ENCODE peak calls at places on chromosomes 2 and 18, in nine cellular contexts. F is testis, Q is tibial artery, L is AG09309, X is GM20000, A is nephron progenitor cell, O is cardiac muscle cell, J is astrocyte of the cerebellum, K is brain microvascular endothelial cell. G is an unnamed sample.

GRCh38 chr2:218367415-218368149 is 10.9 kb downstream of the CATIP start:
- DNase-seq in F (peak), Q (peak), L (no peak), X (peak), A (peak), O (peak), J (no peak), K (peak), G (peak)

GRCh38 chr2:66846887-66847286 is 412.0 kb downstream of the MEIS1 start:
- DNase-seq in F (no peak), Q (no peak), L (no peak), X (no peak), A (no peak), O (no peak), J (no peak), K (no peak), G (no peak)

GRCh38 chr2:86747708-86748627 is 27.9 kb downstream of the RMND5A start:
- DNase-seq in F (no peak), Q (no peak), L (peak), X (peak), A (no peak), O (peak), J (peak), K (peak), G (no peak)

GRCh38 chr2:109612991-109613921 is 510 bp downstream of the SEPTIN10 start:
- DNase-seq in F (peak), Q (peak), L (no peak), X (no peak), A (no peak), O (peak), J (peak), K (peak), G (no peak)

GRCh38 chr2:16281451-16282330 is 341.3 kb downstream of the MYCN start:
- DNase-seq in F (peak), Q (no peak), L (no peak), X (peak), A (peak), O (peak), J (no peak), K (no peak), G (peak)

GRCh38 chr18:46182633-46183401 is 78.6 kb downstream of the HAUS1 start:
- DNase-seq in F (no peak), Q (no peak), L (no peak), X (no peak), A (no peak), O (peak), J (no peak), K (no peak), G (no peak)

GRCh38 chr2:73830871-73831401 is 2.2 kb downstream of the STAMBP start:
- DNase-seq in F (no peak), Q (no peak), L (peak), X (no peak), A (no peak), O (peak), J (peak), K (peak), G (no peak)

GRCh38 chr2:170261566-170261965 is 83.6 kb downstream of the MYO3B start:
- DNase-seq in F (no peak), Q (no peak), L (no peak), X (no peak), A (no peak), O (no peak), J (no peak), K (no peak), G (no peak)

GRCh38 chr2:121293450-121294325 is 8.7 kb upstream of the TFCP2L1 start:
- DNase-seq in F (peak), Q (no peak), L (no peak), X (no peak), A (no peak), O (no peak), J (no peak), K (no peak), G (no peak)

GRCh38 chr2:132550285-132550684 is 119.7 kb downstream of the LYPD1 start:
- DNase-seq in F (no peak), Q (no peak), L (no peak), X (no peak), A (no peak), O (no peak), J (no peak), K (no peak), G (no peak)

GRCh38 chr2:236642125-236642524 is 72.5 kb downstream of the ACKR3 start:
- DNase-seq in F (no peak), Q (peak), L (no peak), X (no peak), A (no peak), O (no peak), J (no peak), K (no peak), G (no peak)

GRCh38 chr18:9333441-9334350 is 877 bp upstream of the TWSG1 start:
- DNase-seq in F (peak), Q (peak), L (no peak), X (no peak), A (peak), O (no peak), J (peak), K (no peak), G (peak)

GRCh38 chr2:125721072-125721721 is 934.8 kb upstream of the GYPC start:
- DNase-seq in F (no peak), Q (no peak), L (no peak), X (no peak), A (no peak), O (no peak), J (no peak), K (no peak), G (no peak)

GRCh38 chr2:177772529-177772928 is 300.0 kb downstream of the PDE11A start:
- DNase-seq in F (no peak), Q (no peak), L (no peak), X (peak), A (no peak), O (peak), J (no peak), K (peak), G (no peak)

GRCh38 chr2:158094487-158095092 is 7.1 kb upstream of the UPP2 start:
- DNase-seq in F (no peak), Q (no peak), L (no peak), X (no peak), A (no peak), O (no peak), J (no peak), K (no peak), G (no peak)

GRCh38 chr18:54444309-54444914 is 86.7 kb downstream of the C18orf54 start:
- DNase-seq in F (peak), Q (no peak), L (peak), X (peak), A (peak), O (peak), J (peak), K (peak), G (peak)

GRCh38 chr2:126753501-126754212 is 97.7 kb downstream of the GYPC start:
- DNase-seq in F (no peak), Q (no peak), L (no peak), X (no peak), A (no peak), O (no peak), J (no peak), K (no peak), G (no peak)

GRCh38 chr2:211401328-211401727 is 844.9 kb downstream of the CPS1 start:
- DNase-seq in F (no peak), Q (no peak), L (no peak), X (no peak), A (no peak), O (no peak), J (no peak), K (peak), G (no peak)

GRCh38 chr2:23545811-23546210 is 160.8 kb downstream of the KLHL29 start:
- DNase-seq in F (no peak), Q (no peak), L (no peak), X (no peak), A (no peak), O (no peak), J (no peak), K (no peak), G (no peak)

GRCh38 chr2:127197475-127198385 is 22.4 kb downstream of the CYP27C1 start:
- DNase-seq in F (peak), Q (no peak), L (no peak), X (no peak), A (peak), O (peak), J (no peak), K (peak), G (peak)

GRCh38 chr2:140011287-140011686 is 1231.1 kb upstream of the NXPH2 start:
- DNase-seq in F (no peak), Q (no peak), L (no peak), X (no peak), A (no peak), O (no peak), J (no peak), K (no peak), G (no peak)

GRCh38 chr2:210756821-210757220 is 200.4 kb downstream of the CPS1 start:
- DNase-seq in F (no peak), Q (no peak), L (no peak), X (no peak), A (no peak), O (no peak), J (no peak), K (no peak), G (no peak)

GRCh38 chr2:207142461-207142860 is 23.3 kb downstream of the KLF7 start:
- DNase-seq in F (no peak), Q (no peak), L (no peak), X (peak), A (no peak), O (no peak), J (no peak), K (no peak), G (no peak)

GRCh38 chr2:44168684-44169154 is at the start of gene PPM1B:
- DNase-seq in F (peak), Q (no peak), L (no peak), X (no peak), A (peak), O (no peak), J (no peak), K (no peak), G (peak)

GRCh38 chr2:96949701-96950350 is 36.6 kb downstream of the FAM178B start:
- DNase-seq in F (no peak), Q (no peak), L (no peak), X (no peak), A (no peak), O (no peak), J (no peak), K (no peak), G (no peak)

GRCh38 chr2:101823849-101824248 is 126.3 kb downstream of the MAP4K4 start:
- DNase-seq in F (no peak), Q (no peak), L (no peak), X (no peak), A (no peak), O (no peak), J (no peak), K (no peak), G (no peak)

GRCh38 chr2:44957656-44958327 is 16.3 kb downstream of the SIX3 start:
- DNase-seq in F (no peak), Q (no peak), L (no peak), X (no peak), A (no peak), O (no peak), J (no peak), K (no peak), G (no peak)

DNA sequence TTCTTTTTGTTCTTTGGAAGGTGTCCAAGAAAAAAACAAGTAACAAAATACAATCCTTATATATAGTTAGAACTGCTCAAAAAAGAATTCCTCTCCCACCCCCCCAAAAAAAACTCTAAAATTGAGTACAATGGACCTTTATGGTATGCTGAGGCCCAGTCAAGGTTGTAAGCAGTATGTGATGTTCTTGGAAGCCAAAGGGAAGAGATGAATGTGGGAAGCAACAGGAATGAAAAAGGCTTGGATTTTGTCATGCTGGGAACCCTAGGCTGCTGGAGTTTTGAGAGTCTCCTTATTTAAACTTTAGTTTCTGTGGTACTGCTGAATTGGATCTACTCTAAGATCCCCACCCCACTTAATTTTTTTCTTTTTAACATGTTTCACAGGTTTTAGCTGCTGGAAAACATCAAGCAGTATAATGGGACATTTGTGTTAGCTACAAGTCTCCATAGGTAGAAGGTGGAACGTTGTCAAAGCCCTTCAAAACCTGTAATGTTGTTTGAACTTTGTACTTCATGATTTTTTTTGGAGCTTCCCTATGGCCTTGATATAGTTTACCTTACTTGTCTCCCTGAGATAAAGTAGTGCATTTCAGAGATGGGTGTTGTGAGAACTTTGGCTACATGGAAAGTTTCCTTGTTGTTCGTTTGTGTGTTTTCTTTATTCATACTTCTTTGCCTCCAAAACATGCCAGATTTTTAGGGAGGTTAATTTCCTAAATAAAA is 57.7 kb downstream of the PHLPP1 start:
- DNase-seq in F (no peak), Q (no peak), L (no peak), X (no peak), A (no peak), O (no peak), J (no peak), K (no peak), G (no peak)
- TF ChIP-seq CTCF in F (no peak), Q (no peak), L (no peak), X (no peak), A (no peak), O (no peak), J (no peak), K (no peak), G (no peak)

GRCh38 chr2:165874445-165875039 is 79.0 kb downstream of the TTC21B start:
- DNase-seq in F (no peak), Q (no peak), L (peak), X (peak), A (no peak), O (peak), J (peak), K (peak), G (no peak)
- TF ChIP-seq CTCF in F (peak), Q (peak), L (peak), X (no peak), A (peak), O (peak), J (peak), K (peak), G (peak)

DNA sequence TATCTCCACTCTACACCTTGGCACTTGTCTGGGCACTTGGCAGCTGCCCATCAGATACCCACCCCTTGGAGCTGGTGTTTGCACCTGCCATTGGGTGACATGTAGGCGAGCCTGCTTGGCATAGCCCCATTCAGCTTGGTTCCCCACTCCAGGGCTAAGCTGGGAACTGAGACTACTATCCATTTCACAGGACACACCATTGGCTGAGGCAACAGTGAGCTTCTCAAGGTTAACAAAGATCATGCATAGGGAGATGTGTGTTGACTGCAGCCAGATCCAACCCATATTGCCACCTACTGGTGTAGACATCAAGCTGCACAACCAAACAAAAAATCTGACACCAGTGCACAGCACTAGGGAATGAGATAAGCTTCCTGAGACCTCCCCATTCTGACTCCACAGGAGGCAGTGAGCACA is 1389.8 kb upstream of the TMEFF2 start:
- DNase-seq in F (peak), Q (no peak), L (no peak), X (peak), A (no peak), O (peak), J (no peak), K (peak), G (peak)
- TF ChIP-seq CTCF in F (peak), Q (no peak), L (peak), X (peak), A (peak), O (peak), J (peak), K (peak), G (peak)

DNA sequence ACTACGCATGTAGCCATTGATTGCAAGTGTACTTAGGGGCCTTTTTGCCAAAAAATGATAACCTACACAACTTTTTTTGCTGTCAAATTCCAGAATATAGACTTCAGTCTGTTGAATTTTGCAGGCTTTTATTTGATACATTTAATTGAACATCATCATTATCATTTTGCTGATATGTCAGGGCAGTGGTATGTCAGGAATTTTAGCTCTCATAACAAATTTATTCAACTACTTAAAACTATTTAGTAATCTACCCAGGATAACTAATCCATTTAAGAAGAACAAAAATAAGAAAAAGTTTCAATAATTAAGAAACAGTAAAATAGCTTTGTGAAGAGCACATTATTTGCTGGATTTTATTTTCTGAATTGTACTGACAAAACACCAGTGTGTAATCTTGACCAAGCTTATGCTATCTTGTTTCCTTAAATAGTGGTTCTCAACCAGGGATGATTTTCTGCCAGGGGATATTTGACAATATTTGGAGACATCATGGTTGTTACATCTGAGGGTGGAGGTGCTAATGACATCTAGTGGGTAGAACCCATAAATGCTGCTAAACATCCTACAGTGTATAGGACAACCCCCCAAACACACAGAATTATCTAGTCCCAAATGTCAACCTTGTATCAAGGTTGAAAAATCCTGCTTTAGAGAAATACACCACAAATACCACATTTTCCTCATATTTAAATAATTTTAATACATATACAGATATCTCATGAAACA is 12.1 kb upstream of the TTN start:
- DNase-seq in F (no peak), Q (no peak), L (no peak), X (no peak), A (no peak), O (no peak), J (no peak), K (no peak), G (no peak)
- TF ChIP-seq CTCF in F (no peak), Q (no peak), L (no peak), X (no peak), A (no peak), O (no peak), J (no peak), K (no peak), G (no peak)

GRCh38 chr2:135582383-135582782 is 51.1 kb downstream of the R3HDM1 start:
- DNase-seq in F (no peak), Q (no peak), L (no peak), X (no peak), A (no peak), O (no peak), J (no peak), K (no peak), G (no peak)

GRCh38 chr2:135586148-135586547 is 54.9 kb downstream of the R3HDM1 start:
- DNase-seq in F (no peak), Q (no peak), L (no peak), X (no peak), A (no peak), O (no peak), J (no peak), K (no peak), G (no peak)

GRCh38 chr2:135585586-135585985 is 54.3 kb downstream of the R3HDM1 start:
- DNase-seq in F (no peak), Q (no peak), L (no peak), X (no peak), A (no peak), O (peak), J (no peak), K (no peak), G (no peak)

GRCh38 chr2:135590594-135591290 is 59.5 kb downstream of the R3HDM1 start:
- DNase-seq in F (no peak), Q (no peak), L (no peak), X (no peak), A (no peak), O (no peak), J (no peak), K (no peak), G (no peak)

GRCh38 chr2:135587958-135588357 is 56.7 kb downstream of the R3HDM1 start:
- DNase-seq in F (no peak), Q (no peak), L (no peak), X (no peak), A (no peak), O (no peak), J (no peak), K (no peak), G (no peak)
- TF ChIP-seq CTCF in F (no peak), Q (no peak), L (no peak), X (no peak), A (no peak), O (no peak), J (no peak), K (no peak), G (no peak)

GRCh38 chr18:44324361-44324760 is 356.3 kb upstream of the SETBP1 start:
- DNase-seq in F (no peak), Q (no peak), L (no peak), X (no peak), A (no peak), O (no peak), J (no peak), K (no peak), G (no peak)

GRCh38 chr18:44323125-44323524 is 357.6 kb upstream of the SETBP1 start:
- DNase-seq in F (no peak), Q (no peak), L (no peak), X (no peak), A (no peak), O (no peak), J (no peak), K (no peak), G (no peak)

GRCh38 chr18:44321868-44322590 is 358.7 kb upstream of the SETBP1 start:
- DNase-seq in F (no peak), Q (no peak), L (no peak), X (no peak), A (no peak), O (no peak), J (no peak), K (no peak), G (no peak)

GRCh38 chr18:44320619-44321460 is 359.8 kb upstream of the SETBP1 start:
- DNase-seq in F (no peak), Q (no peak), L (no peak), X (no peak), A (no peak), O (no peak), J (no peak), K (no peak), G (no peak)

GRCh38 chr18:44325903-44326650 is 354.6 kb upstream of the SETBP1 start:
- DNase-seq in F (peak), Q (no peak), L (peak), X (peak), A (peak), O (peak), J (peak), K (peak), G (peak)
- TF ChIP-seq CTCF in F (no peak), Q (no peak), L (peak), X (peak), A (peak), O (peak), J (peak), K (peak), G (peak)

GRCh38 chr2:137945229-137945628 is 19.0 kb upstream of the HNMT start:
- DNase-seq in F (no peak), Q (no peak), L (no peak), X (no peak), A (no peak), O (no peak), J (no peak), K (no peak), G (no peak)

GRCh38 chr2:137942785-137943034 is 21.6 kb upstream of the HNMT start:
- DNase-seq in F (no peak), Q (no peak), L (no peak), X (no peak), A (no peak), O (no peak), J (no peak), K (no peak), G (no peak)

GRCh38 chr2:137943035-137943830 is 21.0 kb upstream of the HNMT start:
- DNase-seq in F (no peak), Q (no peak), L (no peak), X (no peak), A (no peak), O (no peak), J (no peak), K (no peak), G (no peak)

GRCh38 chr2:137944714-137945113 is 19.6 kb upstream of the HNMT start:
- DNase-seq in F (no peak), Q (no peak), L (no peak), X (no peak), A (no peak), O (no peak), J (no peak), K (no peak), G (no peak)

DNA sequence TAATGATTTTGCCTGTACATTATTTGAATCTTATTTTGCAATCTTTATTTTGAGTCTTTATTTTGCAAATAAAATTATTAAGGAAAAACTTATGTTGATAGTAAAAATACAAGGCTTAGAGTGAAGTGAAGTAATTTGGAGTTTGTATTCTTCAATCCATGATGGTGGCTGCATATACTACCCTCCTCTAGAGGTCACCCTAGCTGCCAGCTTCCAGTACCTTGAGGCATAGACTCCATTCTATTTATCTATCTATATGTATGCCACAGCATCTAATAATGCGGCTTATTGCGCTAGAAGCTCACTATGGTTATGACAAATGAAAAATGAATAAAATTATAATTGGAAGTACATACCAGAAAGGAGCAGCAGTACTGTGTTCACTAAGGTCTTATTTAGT is 20.3 kb upstream of the HNMT start:
- DNase-seq in F (no peak), Q (no peak), L (no peak), X (no peak), A (no peak), O (no peak), J (no peak), K (no peak), G (no peak)
- TF ChIP-seq CTCF in F (no peak), Q (no peak), L (no peak), X (no peak), A (no peak), O (no peak), J (no peak), K (peak), G (no peak)

G was measured in neural crest cell.